ENCODE peak calls at places on chromosomes 3 and 15, in eight cellular contexts. U is bronchial epithelial cell; I is IMR-90; E is MM.1S; X is colonic mucosa; D is central memory CD4-positive, alpha-beta T cell; J is AG20443; B is NCI-H1092. L is an unnamed sample.

GRCh38 chr3:117399311-117400068 is 689.9 kb downstream of the TUSC7 start:
- DNase-seq in B (peak), U (no peak), X (no peak), E (no peak), D (no peak), J (peak), I (peak), L (no peak)

GRCh38 chr3:147120029-147120428 is 286.3 kb downstream of the ZIC4 start:
- DNase-seq in X (no peak), J (peak), E (peak), B (no peak), I (peak), D (no peak), U (peak), L (no peak)

GRCh38 chr3:99781761-99782160 is 35.9 kb upstream of the CMSS1 start:
- DNase-seq in D (no peak), E (no peak), I (peak), U (peak), B (no peak), J (no peak), X (no peak), L (no peak)

GRCh38 chr3:49244589-49245205 is 32.3 kb downstream of the C3orf62 start:
- DNase-seq in J (no peak), I (peak), X (peak), D (no peak), U (peak), E (peak), B (no peak), L (no peak)

GRCh38 chr3:42638339-42638842 is 15.1 kb upstream of the ZBTB47 start:
- DNase-seq in X (no peak), J (no peak), D (peak), I (no peak), U (no peak), E (peak), B (no peak), L (peak)

GRCh38 chr3:66303556-66303955 is 82.8 kb downstream of the SLC25A26 start:
- DNase-seq in X (no peak), U (no peak), E (no peak), J (no peak), I (no peak), B (no peak), D (peak), L (no peak)

GRCh38 chr3:126266291-126266840 is 86.0 kb upstream of the ALDH1L1 start:
- DNase-seq in X (no peak), D (no peak), U (no peak), J (peak), E (no peak), I (peak), B (no peak), L (no peak)

GRCh38 chr15:35306361-35306981 is 221.4 kb upstream of the NANOGP8 start:
- DNase-seq in U (peak), J (peak), D (no peak), E (no peak), X (peak), I (peak), B (no peak), L (no peak)

GRCh38 chr3:10286596-10287295 is 6.0 kb downstream of the GHRL start:
- DNase-seq in I (peak), D (peak), X (no peak), J (peak), U (peak), E (peak), B (peak), L (no peak)

GRCh38 chr3:146065573-146066006 is 95.4 kb downstream of the PLOD2 start:
- DNase-seq in B (no peak), J (peak), I (peak), U (peak), X (peak), D (no peak), E (peak), L (no peak)

GRCh38 chr3:73442886-73443285 is 181.9 kb downstream of the PDZRN3 start:
- DNase-seq in D (no peak), I (no peak), U (no peak), X (no peak), E (no peak), J (no peak), B (no peak), L (no peak)

GRCh38 chr3:36969540-36970432 is 23.1 kb downstream of the EPM2AIP1 start:
- DNase-seq in X (no peak), E (no peak), D (peak), J (peak), U (peak), I (peak), B (peak), L (peak)

GRCh38 chr3:89617706-89618105 is 510.3 kb downstream of the EPHA3 start:
- DNase-seq in X (no peak), U (peak), E (no peak), B (no peak), I (peak), J (no peak), D (no peak), L (no peak)

GRCh38 chr3:61979645-61980430 is 393.5 kb downstream of the FEZF2 start:
- DNase-seq in D (no peak), J (peak), E (no peak), B (no peak), U (peak), I (no peak), X (no peak), L (no peak)

GRCh38 chr3:15339786-15340215 is 7.4 kb upstream of the SH3BP5 start:
- DNase-seq in E (no peak), I (peak), J (peak), B (no peak), D (no peak), U (peak), X (no peak), L (no peak)

GRCh38 chr3:136817448-136817847 is 1.5 kb upstream of the SLC35G2 start:
- DNase-seq in B (no peak), I (peak), X (no peak), J (no peak), E (no peak), D (no peak), U (peak), L (no peak)

GRCh38 chr15:52789601-52790165 is 453 bp downstream of the ONECUT1 start:
- DNase-seq in D (no peak), B (peak), X (no peak), J (no peak), E (no peak), I (peak), U (no peak), L (no peak)

GRCh38 chr3:71039332-71039731 is 544.2 kb downstream of the FOXP1 start:
- DNase-seq in J (no peak), E (peak), I (no peak), U (no peak), X (no peak), B (no peak), D (peak), L (no peak)

GRCh38 chr15:62809106-62809967 is 233.2 kb upstream of the TPM1 start:
- DNase-seq in I (peak), J (peak), E (no peak), D (no peak), B (no peak), X (no peak), U (peak), L (no peak)